ENCODE peak calls at places on chromosomes 6 and 20, in four cellular contexts. H is left ventricle myocardium inferior, I is right cardiac atrium, Q is HL-60. G is an unnamed sample.

GRCh38 chr6:115729036-115729435 is 331.7 kb downstream of the FRK start:
- DNase-seq in I (no peak), H (no peak), Q (no peak), G (peak)

GRCh38 chr6:79671605-79672266 is 40.6 kb downstream of the SH3BGRL2 start:
- DNase-seq in H (peak), Q (no peak), I (peak), G (peak)

GRCh38 chr6:10595731-10596664 is 74.8 kb downstream of the GCNT2 start:
- DNase-seq in H (no peak), Q (peak), I (no peak), G (peak)

GRCh38 chr6:27966044-27966443 is 9.0 kb downstream of the OR2B6 start:
- DNase-seq in Q (no peak), H (no peak), I (no peak), G (no peak)

GRCh38 chr6:53979468-53980067 is 131.7 kb upstream of the MLIP start:
- DNase-seq in I (no peak), H (no peak), Q (peak), G (peak)

GRCh38 chr20:57394087-57395082 is 3.2 kb downstream of the RBM38 start:
- DNase-seq in I (peak), Q (no peak), H (no peak), G (no peak)

GRCh38 chr6:46684771-46685170 is 2.9 kb upstream of the TDRD6 start:
- DNase-seq in I (no peak), Q (no peak), H (no peak), G (no peak)

GRCh38 chr20:48901326-48901725 is 20.2 kb upstream of the ARFGEF2 start:
- DNase-seq in Q (peak), I (no peak), H (no peak), G (no peak)

GRCh38 chr6:147278891-147279290 is 74.7 kb downstream of the STXBP5 start:
- DNase-seq in Q (no peak), H (no peak), I (no peak), G (no peak)

GRCh38 chr6:36028088-36028886 is 679 bp downstream of the MAPK14 start:
- DNase-seq in H (peak), I (peak), Q (no peak), G (peak)

GRCh38 chr6:81981812-81982211 is 229.3 kb upstream of the TENT5A start:
- DNase-seq in I (no peak), H (no peak), Q (no peak), G (no peak)

GRCh38 chr6:79710127-79710526 is 79.0 kb downstream of the SH3BGRL2 start:
- DNase-seq in Q (no peak), H (no peak), I (no peak), G (peak)

GRCh38 chr6:36277946-36278465 is 8.1 kb downstream of the PNPLA1 start:
- DNase-seq in I (no peak), Q (no peak), H (no peak), G (no peak)

GRCh38 chr6:13536796-13537526 is 37.4 kb upstream of the SIRT5 start:
- DNase-seq in H (no peak), I (no peak), Q (no peak), G (no peak)

GRCh38 chr6:50722829-50723562 is 9.7 kb downstream of the TFAP2D start:
- DNase-seq in Q (no peak), H (no peak), I (no peak), G (peak)

GRCh38 chr20:34618676-34619075 is 58.2 kb downstream of the PIGU start:
- DNase-seq in I (no peak), Q (peak), H (no peak), G (no peak)

GRCh38 chr6:93468291-93468690 is 48.9 kb upstream of the EPHA7 start:
- DNase-seq in H (no peak), Q (no peak), I (no peak), G (peak)

GRCh38 chr6:112296122-112296521 is 41.8 kb upstream of the LAMA4 start:
- DNase-seq in Q (no peak), I (no peak), H (no peak), G (peak)

GRCh38 chr6:11744753-11745152 is 33.9 kb downstream of the ADTRP start:
- DNase-seq in H (peak), Q (no peak), I (peak), G (no peak)

GRCh38 chr6:86856937-86857563 is 80.3 kb upstream of the HTR1E start:
- DNase-seq in H (no peak), Q (peak), I (no peak), G (peak)

GRCh38 chr20:920306-920705 is 4.2 kb upstream of the ANGPT4 start:
- DNase-seq in I (no peak), H (no peak), Q (no peak), G (no peak)

GRCh38 chr6:76026101-76026500 is 46.4 kb downstream of the IMPG1 start:
- DNase-seq in H (no peak), Q (no peak), I (no peak), G (peak)

GRCh38 chr6:158406736-158407135 is 94.5 kb downstream of the TULP4 start:
- DNase-seq in Q (no peak), H (no peak), I (no peak), G (no peak)

GRCh38 chr6:158408013-158408412 is 95.7 kb downstream of the TULP4 start:
- DNase-seq in H (no peak), Q (no peak), I (no peak), G (no peak)

GRCh38 chr6:158409451-158409850 is 97.2 kb downstream of the TULP4 start:
- DNase-seq in I (peak), Q (peak), H (peak), G (peak)

GRCh38 chr6:158410784-158411183 is 98.5 kb downstream of the TULP4 start:
- DNase-seq in H (no peak), Q (no peak), I (no peak), G (no peak)

GRCh38 chr6:158408552-158409130 is 96.4 kb downstream of the TULP4 start:
- DNase-seq in I (peak), Q (no peak), H (peak), G (no peak)
- H3K27ac ChIP-seq in I (peak), Q (no peak), H (peak), G (no peak)

GRCh38 chr20:63518946-63519764 is 1.4 kb upstream of the PPDPF start:
- DNase-seq in Q (no peak), H (no peak), I (peak), G (no peak)
- H3K27ac ChIP-seq in Q (no peak), H (peak), I (no peak), G (no peak)

DNA sequence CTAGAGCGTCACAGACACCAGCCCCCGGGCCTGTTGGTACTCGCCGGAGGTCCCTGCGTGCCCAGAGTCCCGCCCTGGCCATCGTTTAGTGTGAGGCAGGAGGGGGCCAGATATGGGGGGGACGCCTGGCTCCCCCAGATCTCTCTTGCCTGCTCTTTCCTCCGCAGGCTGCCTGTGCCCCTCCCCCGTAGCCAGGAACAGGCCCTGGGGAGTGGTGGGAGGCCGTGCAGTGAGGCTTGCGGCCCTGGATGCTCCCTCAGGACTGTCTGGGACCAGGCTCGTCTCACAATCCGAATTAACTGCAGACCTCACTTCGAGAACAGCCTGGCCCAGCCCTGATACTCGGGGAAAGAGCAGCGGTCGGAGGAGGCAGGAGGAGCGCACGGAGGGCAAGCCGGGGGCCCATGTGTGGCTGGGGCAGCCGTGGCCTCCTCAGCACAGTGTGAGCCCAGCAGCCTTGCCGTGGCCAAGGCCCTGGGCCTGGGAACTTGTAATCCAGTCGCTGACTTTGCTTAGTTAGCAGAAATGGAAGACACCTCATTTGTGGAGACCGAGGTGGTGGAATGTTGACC is 28.7 kb downstream of the FRMD1 start:
- DNase-seq in I (peak), H (no peak), Q (no peak), G (no peak)
- H3K27ac ChIP-seq in I (no peak), H (peak), Q (no peak), G (no peak)

DNA sequence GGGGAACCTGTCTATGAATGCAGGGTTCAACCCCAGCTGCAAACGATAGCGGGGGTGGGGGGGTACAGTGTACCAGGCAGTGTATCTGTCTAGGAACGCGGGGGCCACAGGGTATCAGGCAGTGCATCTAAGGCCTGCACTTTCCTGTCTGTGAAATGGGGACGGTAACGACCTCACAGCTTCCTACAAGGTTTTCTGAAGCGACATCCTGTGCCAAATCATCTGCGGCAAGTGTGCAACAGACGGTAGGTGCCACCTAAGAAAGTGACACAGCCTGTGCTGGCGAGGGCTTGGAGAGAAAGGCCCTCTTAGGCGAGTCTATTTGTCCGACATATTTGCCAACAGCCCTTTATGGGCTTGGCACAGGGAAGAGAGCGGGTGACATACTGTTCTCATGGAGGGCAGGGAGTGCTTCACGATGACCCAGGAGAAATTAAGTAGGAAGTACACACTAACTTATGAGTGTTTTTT is 3.8 kb downstream of the DIDO1 start:
- DNase-seq in Q (no peak), I (no peak), H (no peak), G (no peak)
- H3K27ac ChIP-seq in Q (no peak), I (peak), H (peak), G (no peak)

GRCh38 chr6:148343383-148343782 is 745 bp downstream of the SASH1 start:
- DNase-seq in I (no peak), H (no peak), Q (no peak), G (peak)
- H3K27ac ChIP-seq in I (peak), H (peak), Q (no peak), G (no peak)

GRCh38 chr6:168885741-168886140 is 367.9 kb downstream of the THBS2 start:
- DNase-seq in Q (no peak), I (no peak), H (no peak), G (no peak)
- H3K27ac ChIP-seq in Q (no peak), I (no peak), H (no peak), G (no peak)

DNA sequence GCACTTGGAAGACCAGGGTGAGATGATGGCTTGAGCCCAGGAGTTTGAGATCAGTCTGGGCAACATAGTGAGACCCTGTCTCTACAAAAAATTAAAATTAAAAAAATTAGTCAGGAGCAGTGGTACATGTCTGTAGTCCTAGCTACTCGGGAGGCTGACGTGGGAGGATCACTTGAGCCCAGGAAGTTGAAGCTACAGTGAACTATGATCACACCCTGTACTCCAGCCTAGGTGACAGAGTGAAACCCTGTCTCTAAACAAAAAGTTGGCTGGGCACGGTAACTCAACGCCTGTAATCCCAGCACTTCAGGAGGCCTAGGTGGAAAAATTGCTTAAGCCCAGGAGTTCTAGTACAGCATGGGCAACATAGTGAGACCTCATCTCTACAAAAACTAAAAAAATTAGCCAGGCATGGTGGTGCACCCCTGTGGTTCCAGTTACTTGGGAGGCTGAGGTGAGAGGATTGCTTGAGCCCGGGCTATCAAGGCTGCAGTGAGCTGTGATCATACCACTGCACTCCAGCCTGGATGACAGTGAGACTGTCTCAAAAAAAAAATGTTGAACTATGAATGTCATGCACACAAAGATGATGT is 60.8 kb upstream of the MYL9 start:
- DNase-seq in I (peak), Q (no peak), H (no peak), G (no peak)
- H3K27ac ChIP-seq in I (no peak), Q (no peak), H (peak), G (no peak)

GRCh38 chr20:50427740-50428462 is 82.3 kb upstream of the PTPN1 start:
- DNase-seq in H (peak), Q (no peak), I (peak), G (no peak)
- H3K27ac ChIP-seq in H (no peak), Q (no peak), I (no peak), G (no peak)

G was measured in mesendoderm.